ENCODE peak calls at places on chromosomes 13 and 19, in eight cellular contexts. U, R, X, K, P, V, D and G are unnamed samples.

GRCh38 chr19:1009043-1009975 is 9.1 kb downstream of the GRIN3B start:
- DNase-seq in V (no peak), K (no peak), R (no peak), D (no peak), P (peak), U (no peak), X (peak), G (no peak)

GRCh38 chr19:10568444-10568825 is 344 bp downstream of the CDKN2D start:
- DNase-seq in V (peak), P (no peak), X (no peak), R (no peak), U (no peak), K (no peak), D (no peak), G (no peak)

GRCh38 chr13:71513414-71514063 is 353.5 kb downstream of the DACH1 start:
- DNase-seq in V (no peak), P (no peak), R (no peak), X (no peak), U (no peak), D (no peak), K (no peak), G (no peak)

GRCh38 chr13:65606622-65607021 is 1623.5 kb downstream of the PCDH9 start:
- DNase-seq in D (no peak), K (peak), P (peak), R (peak), V (no peak), U (no peak), X (peak), G (no peak)

GRCh38 chr19:18020212-18021067 is 12.5 kb downstream of the ARRDC2 start:
- DNase-seq in R (no peak), P (no peak), D (no peak), U (peak), V (no peak), X (peak), K (peak), G (no peak)

GRCh38 chr13:97329331-97329730 is 104.6 kb upstream of the RAP2A start:
- DNase-seq in U (no peak), V (no peak), R (no peak), K (no peak), X (peak), D (no peak), P (no peak), G (no peak)

GRCh38 chr19:17972230-17972629 is 5.3 kb downstream of the KCNN1 start:
- DNase-seq in K (no peak), V (no peak), X (no peak), P (no peak), U (no peak), D (no peak), R (no peak), G (no peak)

GRCh38 chr19:29483944-29484581 is 41.7 kb upstream of the VSTM2B start:
- DNase-seq in P (no peak), U (peak), V (no peak), D (no peak), R (no peak), X (no peak), K (no peak), G (no peak)

GRCh38 chr19:47608074-47608907 is 643 bp upstream of the BICRA start:
- DNase-seq in P (peak), U (peak), D (no peak), V (peak), R (no peak), K (peak), X (peak), G (peak)
- TF ChIP-seq CTCF in P (peak), U (peak), D (peak), V (no peak), R (peak), K (peak), X (peak), G (no peak)

GRCh38 chr19:7641288-7642276 is 4.7 kb downstream of the STXBP2 start:
- DNase-seq in R (no peak), X (no peak), V (no peak), U (no peak), P (no peak), D (no peak), K (no peak), G (no peak)
- TF ChIP-seq CTCF in R (no peak), X (no peak), V (no peak), U (no peak), P (no peak), D (no peak), K (no peak), G (no peak)

DNA sequence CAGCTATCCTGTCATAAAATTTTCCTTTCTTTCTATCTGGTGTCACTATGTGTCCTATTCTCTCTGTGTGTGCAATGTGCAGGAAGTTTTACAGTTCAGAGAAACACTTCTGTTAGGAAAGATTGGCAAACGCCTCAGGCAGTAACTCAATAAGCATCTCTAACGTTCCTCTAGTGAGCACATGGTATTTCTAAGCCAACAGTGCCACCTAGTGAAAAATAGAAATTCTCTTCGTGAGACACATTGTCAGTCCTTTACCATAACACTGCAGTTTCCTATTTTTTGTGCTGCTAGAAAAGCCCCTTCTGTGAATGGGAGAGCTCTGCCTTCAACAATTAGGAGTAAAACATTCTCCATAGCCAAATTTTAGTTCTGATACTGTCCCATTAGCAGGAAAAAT is 50.7 kb downstream of the ZNF723 start:
- DNase-seq in R (no peak), K (peak), X (peak), V (no peak), P (peak), U (no peak), D (no peak), G (no peak)
- TF ChIP-seq CTCF in R (no peak), K (peak), X (peak), V (no peak), P (no peak), U (peak), D (peak), G (no peak)

DNA sequence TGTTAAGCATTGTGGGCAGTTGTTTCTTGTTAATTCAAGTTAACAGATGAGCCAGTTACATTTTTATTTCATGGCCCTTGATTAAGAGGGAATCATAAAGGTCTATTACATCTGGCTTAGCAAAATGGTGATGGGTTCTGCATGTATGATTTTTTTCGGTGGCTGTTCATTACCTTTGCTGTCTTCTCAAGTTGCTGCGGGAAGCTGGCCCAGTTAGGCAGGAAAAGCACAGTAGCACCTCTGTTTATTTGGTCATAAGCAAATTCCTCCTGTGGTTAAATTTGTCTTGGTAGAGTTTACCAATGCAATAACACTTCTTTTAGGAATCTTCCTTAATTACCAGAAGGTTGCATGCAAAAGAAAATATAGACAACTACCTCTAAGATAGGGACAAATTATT is 104.5 kb downstream of the FRY start:
- DNase-seq in V (no peak), P (no peak), D (no peak), U (no peak), K (no peak), R (no peak), X (no peak), G (no peak)
- TF ChIP-seq CTCF in V (no peak), P (no peak), D (no peak), U (no peak), K (no peak), R (no peak), X (no peak), G (no peak)

GRCh38 chr13:20049558-20050473 is 91.3 kb downstream of the ZMYM2 start:
- DNase-seq in P (no peak), X (no peak), U (no peak), R (no peak), K (no peak), D (no peak), V (no peak), G (no peak)
- TF ChIP-seq CTCF in P (no peak), X (no peak), U (no peak), R (no peak), K (no peak), D (no peak), V (no peak), G (no peak)

DNA sequence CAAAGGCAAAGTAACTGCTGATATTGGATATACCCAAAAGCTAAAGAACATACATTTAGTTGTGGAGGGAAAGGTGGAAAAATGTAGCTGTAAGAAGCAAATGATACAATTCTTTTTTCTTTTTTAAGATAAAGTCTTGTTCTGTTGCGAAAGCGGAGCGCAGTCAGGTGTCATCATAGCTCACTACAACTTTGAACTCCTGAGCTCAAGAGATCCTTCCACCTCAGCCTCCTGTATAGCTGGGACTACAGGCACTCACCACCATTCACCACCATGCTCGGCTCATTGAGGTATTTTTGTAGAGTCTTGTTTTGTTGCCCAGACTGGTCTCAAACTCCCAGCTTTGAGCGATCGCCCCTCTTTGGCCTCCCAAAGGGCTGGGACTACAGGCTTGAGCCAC is 38.0 kb downstream of the TBC1D4 start:
- DNase-seq in P (no peak), R (no peak), K (no peak), U (no peak), X (no peak), D (no peak), V (no peak), G (no peak)
- TF ChIP-seq CTCF in P (no peak), R (no peak), K (no peak), U (no peak), X (no peak), D (no peak), V (no peak), G (no peak)

GRCh38 chr13:48233097-48233885 is at the start of gene ITM2B:
- DNase-seq in V (peak), X (peak), R (no peak), K (peak), D (no peak), P (peak), U (peak), G (peak)
- TF ChIP-seq CTCF in V (peak), X (peak), R (no peak), K (peak), D (peak), P (peak), U (peak), G (no peak)

DNA sequence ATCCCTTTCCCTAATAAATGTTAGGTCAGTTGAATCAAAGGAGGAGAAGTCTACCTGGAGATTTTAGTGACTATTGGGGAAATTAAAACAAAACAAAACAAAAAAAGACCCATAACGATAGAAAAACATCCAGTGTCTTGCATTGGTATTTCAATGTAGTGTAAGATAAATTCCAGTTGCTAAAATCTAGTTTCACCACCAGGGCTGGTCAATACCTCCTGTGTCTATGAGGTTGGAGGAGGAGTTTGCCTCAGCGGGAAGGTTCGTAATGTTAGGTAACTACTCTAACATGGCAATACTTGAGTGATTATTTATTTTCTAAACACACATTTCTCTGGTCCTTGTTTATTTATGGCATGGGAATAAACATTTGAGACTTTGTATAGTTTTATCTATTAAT is 483.2 kb downstream of the FGF9 start:
- DNase-seq in V (no peak), P (no peak), X (no peak), R (no peak), D (no peak), U (no peak), K (no peak), G (no peak)
- TF ChIP-seq CTCF in V (no peak), P (no peak), X (no peak), R (no peak), D (no peak), U (no peak), K (no peak), G (no peak)